ENCODE peak calls at places on chromosomes 3 and 15, in seven cellular contexts. R is NCI-H187; C is epithelial cell of prostate; P is activated CD8-positive, alpha-beta memory T cell treated with anti-CD3 and anti-CD28 coated beads for 48 hours; O is gastrocnemius medialis; J is A549; A is fibroblast of lung. Q is an unnamed sample.

GRCh38 chr3:64717872-64718613 is 30.2 kb upstream of the ADAMTS9 start:
- DNase-seq in R (no peak), C (no peak), P (no peak), O (no peak), J (no peak), A (no peak), Q (no peak)

GRCh38 chr15:48536681-48537091 is 108.8 kb downstream of the FBN1 start:
- DNase-seq in R (no peak), C (no peak), P (no peak), O (no peak), J (no peak), A (peak; percentile 63), Q (no peak)

GRCh38 chr3:14474363-14475081 is 65.6 kb downstream of the GRIP2 start:
- DNase-seq in R (no peak), C (no peak), P (no peak), O (peak; percentile 62), J (no peak), A (peak; percentile 33), Q (no peak)

GRCh38 chr3:127004641-127005397 is 21.9 kb downstream of the PLXNA1 start:
- DNase-seq in R (no peak), C (no peak), P (no peak), O (no peak), J (no peak), A (no peak), Q (no peak)

GRCh38 chr3:34863485-34863884 is 775.8 kb upstream of the ARPP21 start:
- DNase-seq in R (no peak), C (no peak), P (no peak), O (no peak), J (no peak), A (no peak), Q (no peak)

GRCh38 chr15:80999623-81000036 is 1.1 kb upstream of the TLNRD1 start:
- DNase-seq in R (no peak), C (no peak), P (no peak), O (no peak), J (no peak), A (no peak), Q (no peak)

GRCh38 chr3:61877359-61877770 is 316.0 kb downstream of the PTPRG start:
- DNase-seq in R (no peak), C (no peak), P (no peak), O (no peak), J (no peak), A (peak; percentile 29), Q (no peak)

GRCh38 chr3:190381356-190381940 is 6.5 kb upstream of the CLDN16 start:
- DNase-seq in R (no peak), C (no peak), P (no peak), O (no peak), J (no peak), A (peak; percentile 56), Q (no peak)

GRCh38 chr15:101185770-101186169 is 66.1 kb downstream of the CHSY1 start:
- DNase-seq in R (no peak), C (no peak), P (no peak), O (no peak), J (no peak), A (no peak), Q (no peak)

GRCh38 chr3:108136888-108137814 is 46.3 kb upstream of the CD47 start:
- DNase-seq in R (no peak), C (no peak), P (no peak), O (no peak), J (no peak), A (no peak), Q (no peak)

GRCh38 chr3:70999730-71000129 is 583.8 kb downstream of the FOXP1 start:
- DNase-seq in R (no peak), C (no peak), P (no peak), O (no peak), J (no peak), A (peak; percentile 82), Q (peak; percentile 40)

GRCh38 chr15:31569836-31570235 is 243.2 kb downstream of the KLF13 start:
- DNase-seq in R (no peak), C (no peak), P (no peak), O (no peak), J (no peak), A (no peak), Q (no peak)

GRCh38 chr3:191237045-191237882 is 38.2 kb downstream of the OSTN start:
- DNase-seq in R (no peak), C (no peak), P (no peak), O (no peak), J (no peak), A (no peak), Q (no peak)

Q was measured in HS-5.